ENCODE peak calls at places on chromosomes 16 and 17, in five cellular contexts. W, X, A, G and S are unnamed samples.

GRCh38 chr17:5043524-5043923 is 8.3 kb upstream of the SLC52A1 start:
- DNase-seq in G (no peak), A (no peak), X (no peak), W (no peak), S (no peak)

GRCh38 chr17:66533572-66533971 is 231.2 kb downstream of the PRKCA start:
- DNase-seq in W (no peak), X (no peak), A (peak), G (no peak), S (no peak)

GRCh38 chr17:31627960-31628359 is 231.1 kb downstream of the COPRS start:
- DNase-seq in A (no peak), W (no peak), X (no peak), G (no peak), S (no peak)

GRCh38 chr17:17682293-17682736 is 1.1 kb downstream of the RAI1 start:
- DNase-seq in G (peak), A (peak), X (no peak), W (peak), S (peak)

GRCh38 chr16:87845807-87846619 is 23.3 kb downstream of the SLC7A5 start:
- DNase-seq in G (no peak), W (no peak), A (no peak), X (no peak), S (no peak)

GRCh38 chr16:907819-908218 is 63.0 kb downstream of the LMF1 start:
- DNase-seq in W (no peak), X (no peak), A (no peak), G (no peak), S (no peak)

GRCh38 chr17:58005031-58005727 is 1.9 kb downstream of the SRSF1 start:
- DNase-seq in W (no peak), A (no peak), X (no peak), G (no peak), S (no peak)

GRCh38 chr17:40068129-40068581 is 5.4 kb downstream of the THRA start:
- DNase-seq in W (no peak), G (no peak), X (no peak), A (no peak), S (no peak)

GRCh38 chr16:78240459-78241222 is 141.2 kb downstream of the WWOX start:
- DNase-seq in X (peak), W (peak), G (no peak), A (no peak), S (no peak)

GRCh38 chr17:82907797-82908261 is 68.0 kb upstream of the ZNF750 start:
- DNase-seq in G (no peak), A (no peak), W (no peak), X (no peak), S (no peak)

GRCh38 chr17:16989953-16990860 is 18.3 kb upstream of the TNFRSF13B start:
- DNase-seq in A (no peak), X (no peak), G (no peak), W (no peak), S (peak)

GRCh38 chr17:2414665-2415064 is 13.8 kb upstream of the MNT start:
- DNase-seq in G (no peak), W (no peak), X (no peak), A (no peak), S (no peak)

GRCh38 chr17:79188048-79188447 is 113.4 kb downstream of the ENGASE start:
- DNase-seq in A (peak), W (peak), G (no peak), X (no peak), S (no peak)

GRCh38 chr17:2054740-2055493 is at the start of gene HIC1:
- DNase-seq in W (peak), G (peak), A (peak), X (peak), S (peak)

GRCh38 chr17:62611308-62611707 is 16.2 kb upstream of the MRC2 start:
- DNase-seq in A (no peak), W (no peak), X (no peak), G (no peak), S (no peak)

DNA sequence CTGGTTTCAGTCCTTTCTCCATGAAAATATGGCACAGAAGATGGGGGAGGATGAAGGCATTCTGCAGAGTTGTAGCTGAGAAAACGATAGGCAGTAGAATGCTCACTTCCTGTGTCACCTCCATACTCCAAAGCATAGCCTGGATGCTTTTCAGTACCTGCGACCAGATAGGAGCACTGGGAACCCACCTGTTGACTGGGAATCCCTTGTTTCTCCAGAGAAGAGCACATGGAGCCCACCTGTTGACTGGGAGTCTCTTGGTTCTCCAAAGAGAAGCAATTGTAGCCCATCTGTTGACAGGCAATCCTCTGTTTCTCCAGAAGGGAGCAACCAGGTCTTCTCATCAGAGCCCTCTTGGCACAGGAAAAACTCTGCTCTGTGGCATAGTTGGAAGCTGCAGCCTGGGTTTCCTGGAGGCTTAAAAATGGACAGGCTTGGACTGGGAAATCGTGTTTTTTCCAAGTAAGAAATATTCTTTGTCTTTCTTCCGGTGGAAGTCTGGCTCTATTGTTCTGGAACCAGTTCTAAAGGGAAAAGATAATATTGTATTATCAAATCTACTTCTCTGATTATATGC is 13.2 kb downstream of the TERF2IP start:
- DNase-seq in A (peak), G (no peak), W (no peak), X (no peak), S (no peak)
- H3K27ac ChIP-seq in A (no peak), G (peak), W (no peak), X (no peak), S (no peak)

DNA sequence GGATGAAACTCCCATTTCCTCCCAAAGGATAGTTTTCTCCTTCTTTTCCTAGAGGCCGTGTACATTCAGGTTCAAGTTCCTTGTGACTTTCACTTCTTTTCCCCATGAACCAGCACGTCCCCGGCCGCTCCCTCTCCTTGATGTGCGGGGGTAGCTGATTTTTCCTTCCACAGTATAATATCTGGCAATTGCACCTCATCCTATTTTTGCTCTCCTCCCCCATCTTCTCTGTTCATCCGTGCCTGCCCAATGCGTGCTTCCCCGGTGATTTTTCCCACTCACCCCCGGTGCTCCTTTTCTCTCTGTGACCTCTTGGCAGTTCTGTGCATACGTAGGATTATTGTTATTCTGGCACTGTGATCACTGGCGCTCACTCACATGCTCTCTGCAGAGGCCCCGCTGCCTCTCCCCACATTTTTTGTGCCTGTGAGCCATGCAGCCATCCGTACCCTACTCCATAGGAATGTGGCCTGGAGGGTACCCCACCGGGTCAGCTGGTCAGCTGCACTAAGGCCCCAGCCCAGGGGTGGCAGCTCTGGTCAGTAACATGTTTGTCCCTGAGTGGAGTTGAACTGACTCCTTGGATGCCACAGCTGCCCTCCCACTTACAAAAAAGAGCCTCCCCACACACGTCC is 100.0 kb downstream of the NTN1 start:
- DNase-seq in W (no peak), A (no peak), G (no peak), X (no peak), S (no peak)
- H3K27ac ChIP-seq in W (no peak), A (no peak), G (no peak), X (no peak), S (no peak)

GRCh38 chr17:41666708-41667279 is 21.9 kb upstream of the EIF1 start:
- DNase-seq in G (peak), X (peak), A (peak), W (peak), S (peak)
- H3K27ac ChIP-seq in G (peak), X (peak), A (no peak), W (peak), S (peak)

GRCh38 chr17:50917418-50917743 is 51.2 kb upstream of the TOB1 start:
- DNase-seq in G (no peak), X (no peak), W (no peak), A (no peak), S (no peak)
- H3K27ac ChIP-seq in G (peak), X (peak), W (peak), A (no peak), S (no peak)

GRCh38 chr17:49334744-49335512 is 27.1 kb downstream of the ZNF652 start:
- DNase-seq in X (no peak), W (no peak), G (no peak), A (no peak), S (no peak)

GRCh38 chr17:49338883-49339282 is 23.2 kb downstream of the ZNF652 start:
- DNase-seq in W (no peak), A (no peak), X (no peak), G (no peak), S (no peak)

GRCh38 chr17:49337900-49338299 is 24.1 kb downstream of the ZNF652 start:
- DNase-seq in X (no peak), A (peak), W (no peak), G (no peak), S (no peak)

GRCh38 chr17:49339359-49339758 is 22.7 kb downstream of the ZNF652 start:
- DNase-seq in X (no peak), G (no peak), A (no peak), W (no peak), S (no peak)

GRCh38 chr17:49333806-49334205 is 28.2 kb downstream of the ZNF652 start:
- DNase-seq in X (no peak), A (no peak), G (no peak), W (no peak), S (no peak)
- H3K27ac ChIP-seq in X (no peak), A (no peak), G (no peak), W (peak), S (no peak)

GRCh38 chr17:61131555-61131954 is 268.1 kb upstream of the TBX2 start:
- DNase-seq in A (no peak), G (no peak), X (no peak), W (no peak), S (no peak)

GRCh38 chr17:61133853-61134252 is 265.8 kb upstream of the TBX2 start:
- DNase-seq in G (no peak), W (no peak), A (no peak), X (no peak), S (no peak)

GRCh38 chr17:61130320-61130719 is 269.3 kb upstream of the TBX2 start:
- DNase-seq in X (no peak), W (no peak), G (no peak), A (no peak), S (no peak)

GRCh38 chr17:61129876-61130275 is 269.8 kb upstream of the TBX2 start:
- DNase-seq in W (no peak), G (no peak), X (no peak), A (no peak), S (no peak)

GRCh38 chr17:61132524-61133025 is 267.1 kb upstream of the TBX2 start:
- DNase-seq in A (no peak), X (no peak), G (no peak), W (no peak), S (no peak)
- H3K27ac ChIP-seq in A (no peak), X (no peak), G (peak), W (no peak), S (peak)

GRCh38 chr17:56680676-56681075 is 87.2 kb downstream of the NOG start:
- DNase-seq in X (no peak), A (no peak), W (no peak), G (no peak), S (no peak)
- H3K27ac ChIP-seq in X (no peak), A (no peak), W (no peak), G (no peak), S (no peak)

GRCh38 chr17:27321372-27321771 is 27.5 kb downstream of the WSB1 start:
- DNase-seq in W (no peak), X (no peak), G (no peak), A (no peak), S (no peak)

GRCh38 chr17:27323538-27324212 is 29.8 kb downstream of the WSB1 start:
- DNase-seq in X (peak), G (peak), A (peak), W (no peak), S (peak)

GRCh38 chr17:27322690-27323508 is 29.0 kb downstream of the WSB1 start:
- DNase-seq in A (no peak), X (no peak), G (no peak), W (no peak), S (no peak)

GRCh38 chr17:27320222-27320560 is 26.3 kb downstream of the WSB1 start:
- DNase-seq in X (no peak), W (no peak), A (no peak), G (no peak), S (no peak)

DNA sequence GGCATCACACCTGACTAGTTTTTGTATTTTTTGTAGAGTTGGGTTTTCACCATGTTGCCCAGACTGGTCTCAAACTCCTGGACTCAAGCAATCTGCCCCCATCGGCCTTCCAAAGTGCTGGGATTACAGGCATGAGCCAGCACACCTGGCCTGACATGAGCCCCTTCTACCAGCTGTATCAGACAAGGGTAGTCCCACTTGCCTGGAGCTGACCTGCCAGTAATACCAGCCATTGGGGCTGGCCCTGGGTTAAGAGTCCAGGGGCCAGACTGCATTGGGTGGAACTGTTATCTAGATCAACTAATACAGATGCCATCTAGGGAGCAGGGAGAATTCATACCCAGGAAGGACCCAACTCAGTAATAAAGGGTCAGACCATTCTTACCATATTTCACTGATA is 28.1 kb downstream of the WSB1 start:
- DNase-seq in W (no peak), G (no peak), A (no peak), X (no peak), S (no peak)
- H3K27ac ChIP-seq in W (no peak), G (peak), A (no peak), X (peak), S (no peak)

DNA sequence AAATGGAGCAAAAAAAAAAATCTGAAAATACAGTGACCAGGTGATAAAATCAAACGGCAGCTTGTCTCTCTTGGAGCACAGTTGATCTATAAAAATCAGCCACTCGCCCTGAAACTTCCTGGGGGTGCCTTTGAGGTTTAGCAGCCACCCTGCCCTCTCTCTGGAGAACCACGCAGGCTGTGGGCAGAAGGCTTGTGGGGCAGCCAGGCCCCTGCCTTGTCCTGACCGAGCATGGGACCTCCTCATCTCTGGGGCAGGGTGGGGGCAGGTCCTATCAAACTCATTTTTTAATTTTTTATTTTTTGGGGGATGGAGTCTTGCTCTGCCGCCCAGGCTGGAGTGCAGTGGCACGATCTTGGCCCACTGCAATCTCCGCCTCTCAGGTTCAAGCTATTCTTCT is 5.0 kb downstream of the TMEM238L start:
- DNase-seq in G (no peak), X (no peak), W (no peak), A (no peak), S (peak)
- H3K27ac ChIP-seq in G (no peak), X (peak), W (no peak), A (no peak), S (no peak)